ENCODE peak calls at places on chromosomes 6 and 20, in seven cellular contexts. A is OCI-LY7, D is cardiac muscle cell, W is epithelial cell of proximal tubule, O is PC-3, N is fibroblast of mammary gland, F is choroid plexus epithelial cell. H is an unnamed sample.

GRCh38 chr6:126620747-126621146 is 280.8 kb downstream of the CENPW start:
- DNase-seq in A (no peak), N (no peak), O (no peak), D (no peak), W (no peak), F (no peak), H (no peak)

GRCh38 chr6:113073611-113074191 is 726.6 kb downstream of the RFPL4B start:
- DNase-seq in W (no peak), N (peak; percentile 67), O (peak; percentile 31), A (no peak), F (peak; percentile 71), D (peak; percentile 63), H (no peak)

GRCh38 chr20:40467703-40468411 is 221.2 kb downstream of the MAFB start:
- DNase-seq in O (no peak), F (no peak), W (no peak), N (no peak), A (no peak), D (no peak), H (no peak)

GRCh38 chr6:169719117-169719516 is 5.2 kb downstream of the PHF10 start:
- DNase-seq in A (no peak), D (no peak), N (no peak), O (no peak), F (no peak), W (no peak), H (no peak)

GRCh38 chr6:104718672-104719071 is 141.0 kb downstream of the HACE1 start:
- DNase-seq in F (no peak), A (no peak), O (peak; percentile 65), W (no peak), N (no peak), D (no peak), H (no peak)

GRCh38 chr6:165695736-165696515 is 32.9 kb upstream of the PDE10A start:
- DNase-seq in D (no peak), F (peak; percentile 26), A (no peak), O (no peak), W (no peak), N (no peak), H (no peak)

GRCh38 chr20:7449269-7449668 is 491.0 kb downstream of the HAO1 start:
- DNase-seq in D (no peak), O (no peak), N (no peak), F (peak; percentile 18), W (no peak), A (no peak), H (no peak)

GRCh38 chr6:147022041-147022440 is 182.2 kb upstream of the STXBP5 start:
- DNase-seq in A (no peak), O (peak; percentile 48), W (peak; percentile 46), F (peak; percentile 40), N (peak; percentile 44), D (peak; percentile 46), H (no peak)

GRCh38 chr6:20440291-20440690 is 38.6 kb downstream of the E2F3 start:
- DNase-seq in O (no peak), W (no peak), N (peak; percentile 47), F (no peak), A (no peak), D (peak; percentile 40), H (no peak)

GRCh38 chr20:18323705-18324104 is 35.4 kb downstream of the ZNF133 start:
- DNase-seq in A (no peak), O (no peak), F (no peak), N (no peak), W (no peak), D (no peak), H (no peak)

GRCh38 chr20:35883778-35884540 is 70.3 kb downstream of the SCAND1 start:
- DNase-seq in N (peak; percentile 100), F (peak; percentile 99), A (peak; percentile 72), D (peak; percentile 99), W (peak; percentile 93), O (peak; percentile 99), H (peak; percentile 99)

GRCh38 chr6:99458319-99458718 is 33.2 kb upstream of the PNISR start:
- DNase-seq in N (peak; percentile 55), A (peak; percentile 43), O (peak; percentile 60), D (peak; percentile 39), W (no peak), F (peak; percentile 64), H (no peak)

GRCh38 chr20:43744121-43744520 is 17.3 kb upstream of the GTSF1L start:
- DNase-seq in O (peak; percentile 50), F (no peak), A (no peak), N (peak; percentile 46), W (no peak), D (no peak), H (no peak)

GRCh38 chr6:39226606-39227300 is 2.5 kb downstream of the KCNK5 start:
- DNase-seq in D (no peak), A (no peak), F (no peak), O (no peak), W (no peak), N (no peak), H (no peak)

GRCh38 chr6:150907385-150907784 is 41.9 kb downstream of the MTHFD1L start:
- DNase-seq in D (peak; percentile 58), W (no peak), O (no peak), A (no peak), F (no peak), N (no peak), H (no peak)

GRCh38 chr6:125154184-125155135 is 887 bp downstream of the TPD52L1 start:
- DNase-seq in D (no peak), A (peak; percentile 4), N (peak; percentile 25), W (peak; percentile 42), F (peak; percentile 11), O (peak; percentile 58), H (no peak)

GRCh38 chr20:45861157-45862075 is 4.0 kb downstream of the ZSWIM3 start:
- DNase-seq in O (no peak), N (no peak), W (no peak), A (no peak), D (no peak), F (no peak), H (no peak)

GRCh38 chr20:57241592-57241991 is 24.8 kb downstream of the BMP7 start:
- DNase-seq in A (no peak), O (no peak), N (no peak), W (no peak), D (no peak), F (no peak), H (no peak)

GRCh38 chr20:19944772-19945459 is 72.2 kb upstream of the NAA20 start:
- DNase-seq in O (no peak), F (peak; percentile 66), N (peak; percentile 61), W (peak; percentile 32), A (no peak), D (peak; percentile 32), H (no peak)

GRCh38 chr6:167683028-167683862 is 143.5 kb upstream of the AFDN start:
- DNase-seq in O (peak; percentile 73), W (peak; percentile 90), N (peak; percentile 36), A (no peak), D (peak; percentile 96), F (peak; percentile 95), H (peak; percentile 32)

GRCh38 chr6:6834356-6835342 is 246.1 kb downstream of the LY86 start:
- DNase-seq in F (no peak), D (no peak), A (peak; percentile 7), W (no peak), N (peak; percentile 20), O (peak; percentile 51), H (no peak)

GRCh38 chr6:49736017-49736508 is 8.1 kb downstream of the CRISP3 start:
- DNase-seq in A (no peak), F (no peak), W (no peak), N (no peak), D (no peak), O (no peak), H (no peak)

GRCh38 chr6:49733680-49734079 is 10.5 kb downstream of the CRISP3 start:
- DNase-seq in A (no peak), D (no peak), N (no peak), W (no peak), F (no peak), O (no peak), H (no peak)
- H3K4me3 ChIP-seq in A (no peak overlapping the region), D (no peak overlapping the region), N (no peak overlapping the region), W (no peak overlapping the region), F (no peak overlapping the region), O (no peak overlapping the region), H (no peak overlapping the region)

GRCh38 chr6:144870796-144871195 is 585.7 kb downstream of the UTRN start:
- DNase-seq in O (no peak), W (no peak), A (no peak), N (no peak), D (no peak), F (no peak), H (no peak)

GRCh38 chr6:144878577-144878976 is 593.4 kb downstream of the UTRN start:
- DNase-seq in D (no peak), O (no peak), W (no peak), A (no peak), F (no peak), N (no peak), H (no peak)

GRCh38 chr6:144877118-144877517 is 592.0 kb downstream of the UTRN start:
- DNase-seq in N (no peak), O (no peak), F (no peak), W (no peak), D (no peak), A (no peak), H (no peak)

GRCh38 chr6:144876689-144877088 is 591.6 kb downstream of the UTRN start:
- DNase-seq in A (no peak), N (no peak), O (no peak), W (no peak), D (no peak), F (no peak), H (no peak)

GRCh38 chr6:144873653-144874378 is 588.7 kb downstream of the UTRN start:
- DNase-seq in N (peak; percentile 8), W (peak; percentile 2), O (no peak), A (no peak), D (no peak), F (peak; percentile 47), H (no peak)
- H3K4me3 ChIP-seq in N (no peak overlapping the region), W (no peak overlapping the region), O (no peak overlapping the region), A (no peak overlapping the region), D (no peak overlapping the region), F (no peak overlapping the region), H (no peak overlapping the region)

GRCh38 chr20:62804021-62804631 is 509 bp upstream of the OGFR start:
- DNase-seq in W (no peak), D (no peak), O (no peak), A (peak; percentile 61), N (no peak), F (no peak), H (no peak)
- H3K4me3 ChIP-seq in W (peak overlapping the region; percentile 78), D (peak overlapping the region; percentile 100), O (peak overlapping the region; percentile 96), A (peak overlapping the region; percentile 95), N (peak overlapping the region; percentile 66), F (peak overlapping the region; percentile 97), H (peak overlapping the region; percentile 76)

GRCh38 chr6:142301421-142302391 is at the start of gene ADGRG6:
- DNase-seq in N (peak; percentile 7), D (peak; percentile 38), F (peak; percentile 18), O (peak; percentile 66), W (no peak), A (no peak), H (no peak)

GRCh38 chr6:142302427-142303190 is 802 bp downstream of the ADGRG6 start:
- DNase-seq in O (peak; percentile 90), D (no peak), A (no peak), N (no peak), F (no peak), W (no peak), H (no peak)

GRCh38 chr6:142304241-142304640 is 2.4 kb downstream of the ADGRG6 start:
- DNase-seq in A (no peak), O (peak; percentile 38), W (no peak), D (no peak), F (no peak), N (no peak), H (no peak)

GRCh38 chr6:142300758-142301251 is 1.0 kb upstream of the ADGRG6 start:
- DNase-seq in W (no peak), O (peak; percentile 94), F (peak; percentile 61), N (peak; percentile 38), D (peak; percentile 73), A (no peak), H (no peak)

GRCh38 chr6:142303191-142303564 is 1.4 kb downstream of the ADGRG6 start:
- DNase-seq in O (no peak), N (no peak), F (no peak), W (no peak), A (no peak), D (no peak), H (no peak)
- H3K4me3 ChIP-seq in O (peak overlapping the region; percentile 88), N (no peak overlapping the region), F (no peak overlapping the region), W (peak overlapping the region; percentile 78), A (no peak overlapping the region), D (no peak overlapping the region), H (no peak overlapping the region)